ENCODE peak calls at places on chromosomes 13 and 19, in seven cellular contexts. Z is NT2/D1; A is fibroblast of pulmonary artery; K is NCI-H1417; T is stimulated activated naive CD4-positive, alpha-beta T cell treated with Interleukin-2 at 50 U/mL for 16 hours; I is endodermal cell; U is stimulated activated CD8-positive, alpha-beta memory T cell treated with anti-CD3 and anti-CD28 coated beads, Interleukin-7, amount 100 ng/mL, for 1 hour. V is an unnamed sample.

GRCh38 chr19:2391118-2391725 is 31.2 kb downstream of the TMPRSS9 start:
- DNase-seq in Z (peak; percentile 39), A (peak; percentile 82), K (peak; percentile 86), T (peak; percentile 24), I (peak; percentile 60), U (peak; percentile 13), V (peak; percentile 77)

GRCh38 chr19:771332-771785 is 20.4 kb downstream of the MISP start:
- DNase-seq in Z (no peak), A (peak; percentile 68), K (peak; percentile 40), T (no peak), I (peak; percentile 66), U (no peak), V (peak; percentile 59)

GRCh38 chr19:10361569-10362011 is 18.8 kb downstream of the TYK2 start:
- DNase-seq in Z (no peak), A (no peak), K (no peak), T (no peak), I (peak; percentile 53), U (no peak), V (no peak)

GRCh38 chr13:106372199-106373160 is 163.0 kb downstream of the EFNB2 start:
- DNase-seq in Z (no peak), A (peak; percentile 59), K (no peak), T (no peak), I (no peak), U (no peak), V (peak; percentile 76)

GRCh38 chr19:54921082-54921481 is 15.1 kb downstream of the NCR1 start:
- DNase-seq in Z (no peak), A (no peak), K (no peak), T (no peak), I (no peak), U (no peak), V (no peak)

GRCh38 chr19:3185482-3186376 is at the start of gene NCLN:
- DNase-seq in Z (peak; percentile 90), A (peak; percentile 95), K (peak; percentile 100), T (peak; percentile 92), I (peak; percentile 97), U (peak; percentile 88), V (peak; percentile 98)

GRCh38 chr19:35328851-35329285 is at the start of gene CD22:
- DNase-seq in Z (no peak), A (no peak), K (no peak), T (no peak), I (no peak), U (no peak), V (no peak)

GRCh38 chr19:14775855-14776254 is 2.5 kb downstream of the ADGRE2 start:
- DNase-seq in Z (no peak), A (no peak), K (no peak), T (no peak), I (no peak), U (no peak), V (no peak)

GRCh38 chr13:30859326-30859725 is 46.7 kb upstream of the MEDAG start:
- DNase-seq in Z (no peak), A (no peak), K (no peak), T (no peak), I (no peak), U (no peak), V (peak; percentile 55)

GRCh38 chr13:95226932-95227718 is 74.1 kb downstream of the ABCC4 start:
- DNase-seq in Z (no peak), A (no peak), K (no peak), T (no peak), I (no peak), U (no peak), V (no peak)

GRCh38 chr13:98656223-98656622 is 79.3 kb upstream of the STK24 start:
- DNase-seq in Z (no peak), A (no peak), K (no peak), T (no peak), I (no peak), U (no peak), V (no peak)

GRCh38 chr13:110397445-110397844 is 90.4 kb downstream of the COL4A2 start:
- DNase-seq in Z (no peak), A (peak; percentile 92), K (no peak), T (no peak), I (no peak), U (no peak), V (peak; percentile 77)

GRCh38 chr13:20901668-20902437 is 693 bp downstream of the XPO4 start:
- DNase-seq in Z (no peak), A (peak; percentile 26), K (peak; percentile 63), T (peak; percentile 12), I (peak; percentile 80), U (no peak), V (peak; percentile 40)

GRCh38 chr19:50258918-50259372 is 55.5 kb downstream of the MYH14 start:
- DNase-seq in Z (no peak), A (no peak), K (no peak), T (no peak), I (peak; percentile 87), U (no peak), V (no peak)

GRCh38 chr19:10662384-10663251 is 8.5 kb downstream of the ILF3 start:
- DNase-seq in Z (no peak), A (peak; percentile 63), K (no peak), T (peak; percentile 9), I (no peak), U (no peak), V (peak; percentile 64)

GRCh38 chr19:35322014-35322413 is 7.0 kb upstream of the CD22 start:
- DNase-seq in Z (no peak), A (no peak), K (no peak), T (no peak), I (no peak), U (no peak), V (no peak)

GRCh38 chr13:25905411-25906010 is 146.3 kb downstream of the SHISA2 start:
- DNase-seq in Z (no peak), A (no peak), K (no peak), T (no peak), I (no peak), U (no peak), V (peak; percentile 16)

GRCh38 chr13:97573011-97573410 is 139.0 kb downstream of the RAP2A start:
- DNase-seq in Z (no peak), A (no peak), K (no peak), T (no peak), I (no peak), U (no peak), V (no peak)

GRCh38 chr13:73303858-73304257 is 245.1 kb downstream of the KLF5 start:
- DNase-seq in Z (no peak), A (peak; percentile 10), K (no peak), T (peak; percentile 28), I (peak; percentile 53), U (no peak), V (peak; percentile 24)

GRCh38 chr19:38691938-38692457 is 44.5 kb downstream of the ACTN4 start:
- DNase-seq in Z (no peak), A (peak; percentile 91), K (no peak), T (no peak), I (no peak), U (no peak), V (peak; percentile 90)

GRCh38 chr19:8138201-8138600 is 11.2 kb downstream of the FBN3 start:
- DNase-seq in Z (no peak), A (no peak), K (no peak), T (no peak), I (no peak), U (no peak), V (no peak)

GRCh38 chr13:114257014-114257413 is 22.3 kb downstream of the CDC16 start:
- DNase-seq in Z (no peak), A (no peak), K (no peak), T (no peak), I (peak; percentile 53), U (no peak), V (no peak)

GRCh38 chr13:113863511-113864302 is at the start of gene GAS6:
- DNase-seq in Z (no peak), A (peak; percentile 35), K (peak; percentile 82), T (peak; percentile 15), I (peak; percentile 78), U (no peak), V (peak; percentile 82)

GRCh38 chr13:98944336-98944735 is 33.5 kb downstream of the DOCK9 start:
- DNase-seq in Z (no peak), A (no peak), K (no peak), T (no peak), I (no peak), U (no peak), V (no peak)

GRCh38 chr19:1074512-1075283 is 7.7 kb downstream of the ARHGAP45 start:
- DNase-seq in Z (no peak), A (no peak), K (peak; percentile 98), T (peak; percentile 84), I (no peak), U (peak; percentile 95), V (peak; percentile 46)

GRCh38 chr13:106522112-106522511 is 13.3 kb downstream of the EFNB2 start:
- DNase-seq in Z (no peak), A (no peak), K (peak; percentile 26), T (no peak), I (no peak), U (no peak), V (peak; percentile 18)

GRCh38 chr19:32397736-32398135 is 7.8 kb upstream of the DPY19L3 start:
- DNase-seq in Z (no peak), A (peak; percentile 81), K (no peak), T (no peak), I (no peak), U (no peak), V (peak; percentile 57)

GRCh38 chr13:106159295-106160195 is 375.9 kb downstream of the EFNB2 start:
- DNase-seq in Z (no peak), A (no peak), K (peak; percentile 15), T (no peak), I (no peak), U (no peak), V (no peak)

GRCh38 chr13:32553720-32554119 is 15.1 kb upstream of the N4BP2L2 start:
- DNase-seq in Z (no peak), A (no peak), K (no peak), T (no peak), I (no peak), U (no peak), V (no peak)

GRCh38 chr13:66895780-66896179 is 334.4 kb downstream of the PCDH9 start:
- DNase-seq in Z (no peak), A (no peak), K (no peak), T (no peak), I (no peak), U (no peak), V (no peak)

GRCh38 chr19:49331616-49332055 is 3.6 kb upstream of the CD37 start:
- DNase-seq in Z (peak; percentile 30), A (peak; percentile 60), K (peak; percentile 5), T (peak; percentile 56), I (peak; percentile 82), U (no peak), V (peak; percentile 50)

GRCh38 chr13:60074397-60074796 is 89.3 kb downstream of the DIAPH3 start:
- DNase-seq in Z (no peak), A (no peak), K (no peak), T (no peak), I (no peak), U (no peak), V (no peak)

GRCh38 chr19:39704181-39705044 is at the start of gene LGALS14:
- DNase-seq in Z (no peak), A (no peak), K (peak; percentile 43), T (no peak), I (no peak), U (no peak), V (no peak)